ENCODE peak calls at places on chromosome 17, in eight cellular contexts. One of them, this sample, is unnamed.

GRCh38 chr17:41907185-41907556 is 11.6 kb downstream of the ACLY start:
- DNase-seq in neural progenitor cell: no peak
- DNase-seq in thoracic aorta: no peak
- DNase-seq in ascending aorta: no peak
- DNase-seq in left lung: no peak
- DNase-seq in H9: no peak
- DNase-seq in breast epithelium: no peak
- DNase-seq in tibial artery: no peak
- DNase-seq in this sample: no peak

GRCh38 chr17:31373150-31374082 is 18.1 kb upstream of the RAB11FIP4 start:
- DNase-seq in thoracic aorta: no peak
- DNase-seq in H9: no peak
- DNase-seq in neural progenitor cell: peak; percentile 36
- DNase-seq in breast epithelium: no peak
- DNase-seq in ascending aorta: no peak
- DNase-seq in tibial artery: no peak
- DNase-seq in left lung: no peak
- DNase-seq in this sample: no peak

GRCh38 chr17:5832886-5833285 is 237.3 kb upstream of the WSCD1 start:
- DNase-seq in neural progenitor cell: peak; percentile 16
- DNase-seq in H9: peak; percentile 29
- DNase-seq in ascending aorta: no peak
- DNase-seq in tibial artery: no peak
- DNase-seq in thoracic aorta: no peak
- DNase-seq in left lung: no peak
- DNase-seq in breast epithelium: no peak
- DNase-seq in this sample: no peak

GRCh38 chr17:43126911-43127290 is 1.7 kb upstream of the BRCA1 start:
- DNase-seq in breast epithelium: no peak
- DNase-seq in thoracic aorta: no peak
- DNase-seq in H9: no peak
- DNase-seq in neural progenitor cell: no peak
- DNase-seq in tibial artery: no peak
- DNase-seq in left lung: no peak
- DNase-seq in ascending aorta: no peak
- DNase-seq in this sample: no peak

GRCh38 chr17:4531988-4532736 is 23.0 kb downstream of the MYBBP1A start:
- DNase-seq in breast epithelium: no peak
- DNase-seq in neural progenitor cell: no peak
- DNase-seq in left lung: no peak
- DNase-seq in tibial artery: no peak
- DNase-seq in H9: no peak
- DNase-seq in ascending aorta: no peak
- DNase-seq in thoracic aorta: no peak
- DNase-seq in this sample: no peak

GRCh38 chr17:65586899-65587298 is 25.5 kb upstream of the AXIN2 start:
- DNase-seq in ascending aorta: no peak
- DNase-seq in H9: no peak
- DNase-seq in thoracic aorta: no peak
- DNase-seq in neural progenitor cell: no peak
- DNase-seq in left lung: no peak
- DNase-seq in breast epithelium: no peak
- DNase-seq in tibial artery: no peak
- DNase-seq in this sample: no peak

GRCh38 chr17:69064476-69064875 is 3.7 kb upstream of the ABCA9 start:
- DNase-seq in thoracic aorta: no peak
- DNase-seq in left lung: no peak
- DNase-seq in neural progenitor cell: no peak
- DNase-seq in ascending aorta: no peak
- DNase-seq in tibial artery: no peak
- DNase-seq in breast epithelium: no peak
- DNase-seq in H9: no peak
- DNase-seq in this sample: no peak

GRCh38 chr17:42618442-42619150 is 9.1 kb downstream of the TUBG1 start:
- DNase-seq in tibial artery: peak; percentile 66
- DNase-seq in neural progenitor cell: peak; percentile 70
- DNase-seq in H9: peak; percentile 91
- DNase-seq in ascending aorta: no peak
- DNase-seq in left lung: peak; percentile 49
- DNase-seq in breast epithelium: peak; percentile 60
- DNase-seq in thoracic aorta: no peak
- DNase-seq in this sample: peak; percentile 66

GRCh38 chr17:6666077-6666521 is 14.5 kb downstream of the C17orf100 start:
- DNase-seq in thoracic aorta: no peak
- DNase-seq in breast epithelium: peak; percentile 69
- DNase-seq in H9: peak; percentile 90
- DNase-seq in ascending aorta: peak; percentile 83
- DNase-seq in tibial artery: peak; percentile 78
- DNase-seq in neural progenitor cell: peak; percentile 86
- DNase-seq in left lung: peak; percentile 67
- DNase-seq in this sample: peak; percentile 75

GRCh38 chr17:48546187-48546923 is 1.4 kb upstream of the HOXB2 start:
- DNase-seq in left lung: no peak
- DNase-seq in neural progenitor cell: peak; percentile 64
- DNase-seq in breast epithelium: no peak
- DNase-seq in tibial artery: no peak
- DNase-seq in thoracic aorta: no peak
- DNase-seq in ascending aorta: no peak
- DNase-seq in H9: peak; percentile 78
- DNase-seq in this sample: peak; percentile 62

GRCh38 chr17:37493249-37494027 is 3.7 kb downstream of the DUSP14 start:
- DNase-seq in H9: no peak
- DNase-seq in tibial artery: no peak
- DNase-seq in left lung: no peak
- DNase-seq in thoracic aorta: no peak
- DNase-seq in breast epithelium: no peak
- DNase-seq in neural progenitor cell: no peak
- DNase-seq in ascending aorta: no peak
- DNase-seq in this sample: no peak

GRCh38 chr17:50346313-50347086 is 574 bp downstream of the XYLT2 start:
- DNase-seq in thoracic aorta: no peak
- DNase-seq in neural progenitor cell: peak; percentile 59
- DNase-seq in left lung: peak; percentile 60
- DNase-seq in breast epithelium: no peak
- DNase-seq in ascending aorta: peak; percentile 71
- DNase-seq in tibial artery: peak; percentile 74
- DNase-seq in H9: peak; percentile 80
- DNase-seq in this sample: peak; percentile 48

GRCh38 chr17:42670199-42670924 is 6.4 kb downstream of the PLEKHH3 start:
- DNase-seq in thoracic aorta: no peak
- DNase-seq in H9: peak; percentile 96
- DNase-seq in left lung: no peak
- DNase-seq in tibial artery: no peak
- DNase-seq in neural progenitor cell: peak; percentile 79
- DNase-seq in breast epithelium: no peak
- DNase-seq in ascending aorta: peak; percentile 60
- DNase-seq in this sample: no peak

GRCh38 chr17:47717845-47718621 is 15.0 kb upstream of the TBX21 start:
- DNase-seq in thoracic aorta: no peak
- DNase-seq in neural progenitor cell: no peak
- DNase-seq in left lung: no peak
- DNase-seq in breast epithelium: no peak
- DNase-seq in H9: no peak
- DNase-seq in ascending aorta: no peak
- DNase-seq in tibial artery: no peak
- DNase-seq in this sample: no peak

GRCh38 chr17:61486135-61487120 is 34.2 kb downstream of the TBX4 start:
- DNase-seq in left lung: no peak
- DNase-seq in ascending aorta: peak; percentile 22
- DNase-seq in thoracic aorta: no peak
- DNase-seq in neural progenitor cell: peak; percentile 44
- DNase-seq in tibial artery: no peak
- DNase-seq in breast epithelium: no peak
- DNase-seq in H9: peak; percentile 28
- DNase-seq in this sample: no peak

GRCh38 chr17:68592667-68593330 is 8.4 kb downstream of the FAM20A start:
- DNase-seq in thoracic aorta: no peak
- DNase-seq in H9: peak; percentile 24
- DNase-seq in left lung: no peak
- DNase-seq in breast epithelium: no peak
- DNase-seq in tibial artery: no peak
- DNase-seq in neural progenitor cell: no peak
- DNase-seq in ascending aorta: no peak
- DNase-seq in this sample: no peak

GRCh38 chr17:36463916-36464764 is 22.3 kb upstream of the ZNHIT3 start:
- DNase-seq in neural progenitor cell: peak; percentile 98
- DNase-seq in ascending aorta: no peak
- DNase-seq in breast epithelium: no peak
- DNase-seq in left lung: peak; percentile 48
- DNase-seq in tibial artery: no peak
- DNase-seq in H9: peak; percentile 98
- DNase-seq in thoracic aorta: no peak
- DNase-seq in this sample: peak; percentile 56

DNA sequence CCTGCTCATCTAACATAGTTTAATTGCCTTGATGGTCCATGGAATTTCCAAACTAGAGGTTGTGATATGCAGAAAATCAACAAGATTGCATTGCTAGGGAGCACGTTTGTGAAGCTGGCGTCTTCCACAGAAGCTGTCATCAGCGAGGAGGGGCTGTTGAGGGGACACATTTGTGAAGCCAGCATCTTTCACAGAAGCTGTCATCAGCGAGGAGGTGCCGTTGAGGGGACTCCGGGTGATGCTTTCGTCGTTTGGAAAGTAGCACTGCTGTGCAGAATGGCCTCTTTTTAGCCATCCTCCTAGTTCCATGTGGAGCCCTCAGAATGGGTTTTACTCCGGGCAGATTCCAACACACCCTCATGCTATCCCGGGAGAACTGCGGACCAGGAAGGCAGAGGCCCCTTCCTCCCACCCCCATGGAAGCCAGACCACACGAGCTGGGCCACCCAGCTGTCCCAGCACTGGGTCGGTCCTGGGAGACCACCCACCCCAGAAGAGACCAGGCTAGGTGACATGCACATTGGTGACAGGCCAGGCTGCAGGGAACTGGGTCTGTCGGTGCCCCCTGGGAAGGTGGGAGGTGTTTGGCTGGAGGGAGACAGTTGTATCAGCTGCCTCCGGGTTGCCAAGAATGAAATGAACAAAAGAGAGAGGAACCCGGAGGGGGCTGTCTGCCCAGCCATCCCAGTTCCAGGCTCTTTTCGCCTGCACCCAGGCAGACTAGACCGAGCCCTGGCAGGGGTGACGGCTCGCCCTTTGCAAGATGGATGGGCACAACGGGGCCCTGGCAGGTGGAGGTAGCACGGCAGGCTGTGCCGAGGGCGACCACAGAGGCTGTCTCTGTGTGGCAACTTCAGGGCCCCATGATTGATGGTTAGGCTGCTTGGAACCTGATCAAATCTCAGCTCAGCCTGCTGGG is 119.4 kb upstream of the CHMP6 start:
- DNase-seq in left lung: peak; percentile 22
- DNase-seq in ascending aorta: no peak
- DNase-seq in neural progenitor cell: no peak
- DNase-seq in thoracic aorta: no peak
- DNase-seq in tibial artery: no peak
- DNase-seq in H9: no peak
- DNase-seq in breast epithelium: no peak
- DNase-seq in this sample: no peak
- H3K4me1 ChIP-seq in left lung: peaks cover 46% of the 10 kb centered on the region
- H3K4me1 ChIP-seq in ascending aorta: no peaks in the 10 kb centered on the region
- H3K4me1 ChIP-seq in neural progenitor cell: peaks cover 22% of the 10 kb centered on the region
- H3K4me1 ChIP-seq in thoracic aorta: peaks cover 4% of the 10 kb centered on the region
- H3K4me1 ChIP-seq in tibial artery: no peaks in the 10 kb centered on the region
- H3K4me1 ChIP-seq in H9: peaks cover 6% of the 10 kb centered on the region
- H3K4me1 ChIP-seq in breast epithelium: no peaks in the 10 kb centered on the region
- H3K4me1 ChIP-seq in this sample: peaks cover 25% of the 10 kb centered on the region

DNA sequence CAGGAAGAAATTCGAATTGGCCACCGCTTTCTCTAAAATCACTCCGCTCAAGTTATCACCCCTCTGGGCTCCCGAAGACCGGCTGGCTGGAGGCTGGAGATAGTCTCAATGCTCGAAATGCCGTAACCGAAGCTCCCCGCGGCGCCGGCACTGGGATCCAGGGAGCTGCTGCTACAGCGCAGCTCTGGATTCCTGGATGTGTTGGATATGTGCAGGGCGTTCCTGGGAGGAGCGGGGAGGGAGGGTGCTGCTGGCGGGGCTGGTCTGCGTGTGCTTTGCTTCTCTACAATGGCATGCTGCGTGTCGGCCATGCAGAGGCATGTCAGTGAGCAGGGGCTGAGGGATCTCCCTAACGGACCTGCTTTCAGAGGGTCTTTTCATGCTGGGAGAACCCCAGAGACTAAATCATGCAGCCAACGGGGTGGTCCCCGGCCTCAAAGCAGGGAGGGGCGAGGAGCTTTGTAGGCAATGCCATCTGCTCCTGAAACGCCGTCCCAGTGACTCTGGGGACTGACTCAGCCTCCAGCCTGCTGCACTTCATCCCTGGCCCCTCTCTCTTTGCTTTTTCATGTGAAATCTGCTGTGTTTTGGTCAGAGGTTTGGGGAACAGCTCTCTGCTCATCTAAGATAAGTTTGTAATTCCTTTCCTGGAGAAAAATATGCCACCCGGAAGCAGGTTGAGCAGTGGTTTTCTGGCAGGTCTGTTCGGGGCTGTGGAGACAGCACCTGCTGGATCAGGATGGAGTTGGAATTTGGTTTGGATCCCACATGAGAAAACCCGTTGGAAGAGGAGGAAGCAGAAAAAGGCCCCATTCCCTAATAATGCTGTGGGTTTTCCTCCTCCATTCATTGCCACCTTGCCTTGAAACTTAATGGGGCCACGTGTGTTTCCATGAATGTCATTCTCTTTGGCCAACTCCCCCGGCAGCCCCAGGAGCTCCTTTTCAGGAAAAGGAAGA is 311.4 kb downstream of the SEC14L1 start:
- DNase-seq in left lung: no peak
- DNase-seq in thoracic aorta: no peak
- DNase-seq in H9: peak; percentile 76
- DNase-seq in breast epithelium: peak; percentile 76
- DNase-seq in neural progenitor cell: peak; percentile 86
- DNase-seq in ascending aorta: peak; percentile 87
- DNase-seq in tibial artery: peak; percentile 84
- DNase-seq in this sample: peak; percentile 71
- H3K4me1 ChIP-seq in left lung: peaks cover 91% of the 10 kb centered on the region
- H3K4me1 ChIP-seq in thoracic aorta: peaks cover 24% of the 10 kb centered on the region
- H3K4me1 ChIP-seq in H9: peaks cover 11% of the 10 kb centered on the region
- H3K4me1 ChIP-seq in breast epithelium: peaks cover 70% of the 10 kb centered on the region
- H3K4me1 ChIP-seq in neural progenitor cell: peaks cover 56% of the 10 kb centered on the region
- H3K4me1 ChIP-seq in ascending aorta: peaks cover 18% of the 10 kb centered on the region
- H3K4me1 ChIP-seq in tibial artery: peaks cover 3% of the 10 kb centered on the region
- H3K4me1 ChIP-seq in this sample: peaks cover 74% of the 10 kb centered on the region

GRCh38 chr17:29561541-29562517 is 5.0 kb downstream of the ABHD15 start:
- DNase-seq in thoracic aorta: no peak
- DNase-seq in breast epithelium: no peak
- DNase-seq in tibial artery: no peak
- DNase-seq in left lung: peak; percentile 57
- DNase-seq in ascending aorta: no peak
- DNase-seq in H9: peak; percentile 33
- DNase-seq in neural progenitor cell: no peak
- DNase-seq in this sample: no peak
- H3K4me1 ChIP-seq in thoracic aorta: no peaks in the 10 kb centered on the region
- H3K4me1 ChIP-seq in breast epithelium: peaks cover 3% of the 10 kb centered on the region
- H3K4me1 ChIP-seq in tibial artery: no peaks in the 10 kb centered on the region
- H3K4me1 ChIP-seq in left lung: peaks cover 51% of the 10 kb centered on the region
- H3K4me1 ChIP-seq in ascending aorta: peaks cover 4% of the 10 kb centered on the region
- H3K4me1 ChIP-seq in H9: no peaks in the 10 kb centered on the region
- H3K4me1 ChIP-seq in neural progenitor cell: peaks cover 9% of the 10 kb centered on the region
- H3K4me1 ChIP-seq in this sample: peaks cover 28% of the 10 kb centered on the region

DNA sequence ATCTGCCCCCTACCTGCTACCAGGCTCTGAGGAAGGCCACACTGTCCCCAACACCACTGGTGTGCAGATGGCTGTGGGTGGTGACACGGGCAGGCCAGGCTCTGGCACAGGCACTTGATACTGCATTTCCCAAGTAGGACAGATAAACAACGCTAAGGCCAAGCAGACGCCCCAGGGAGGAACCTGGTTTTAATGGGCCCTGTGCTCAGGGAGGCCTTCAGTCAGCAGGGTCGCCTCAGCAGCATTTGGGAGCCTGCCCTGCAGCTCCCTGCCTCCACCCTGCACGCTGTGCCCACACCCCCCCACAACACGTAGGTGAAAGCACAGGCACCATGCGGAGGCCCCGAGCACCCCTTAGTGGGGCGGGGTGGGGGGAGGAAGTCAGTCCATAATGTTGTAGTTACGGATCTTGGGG is 3.3 kb upstream of the FASN start:
- DNase-seq in breast epithelium: no peak
- DNase-seq in H9: no peak
- DNase-seq in ascending aorta: no peak
- DNase-seq in left lung: no peak
- DNase-seq in neural progenitor cell: no peak
- DNase-seq in thoracic aorta: no peak
- DNase-seq in tibial artery: no peak
- DNase-seq in this sample: no peak
- H3K4me1 ChIP-seq in breast epithelium: peaks cover 60% of the 10 kb centered on the region
- H3K4me1 ChIP-seq in H9: no peaks in the 10 kb centered on the region
- H3K4me1 ChIP-seq in ascending aorta: peaks cover 16% of the 10 kb centered on the region
- H3K4me1 ChIP-seq in left lung: peaks cover 78% of the 10 kb centered on the region
- H3K4me1 ChIP-seq in neural progenitor cell: peaks cover 66% of the 10 kb centered on the region
- H3K4me1 ChIP-seq in thoracic aorta: peaks cover 19% of the 10 kb centered on the region
- H3K4me1 ChIP-seq in tibial artery: no peaks in the 10 kb centered on the region
- H3K4me1 ChIP-seq in this sample: peaks cover 27% of the 10 kb centered on the region